ENCODE peak calls at places on chromosomes 7 and 10, in four cellular contexts. I, E, N and S are unnamed samples.

GRCh38 chr7:112228632-112229031 is 22.1 kb downstream of the ZNF277 start:
- DNase-seq in I (no peak), E (no peak), N (no peak), S (no peak)

GRCh38 chr10:98186681-98187080 is 52.2 kb downstream of the R3HCC1L start:
- DNase-seq in I (no peak), E (peak; percentile 69), N (no peak), S (peak; percentile 24)

GRCh38 chr10:13650961-13651360 is 64.2 kb downstream of the PRPF18 start:
- DNase-seq in I (no peak), E (no peak), N (no peak), S (no peak)

GRCh38 chr10:74194999-74195398 is 44.0 kb downstream of the ADK start:
- DNase-seq in I (peak; percentile 41), E (peak; percentile 67), N (no peak), S (no peak)

GRCh38 chr7:74199551-74200355 is 10.1 kb upstream of the LAT2 start:
- DNase-seq in I (no peak), E (no peak), N (no peak), S (no peak)

GRCh38 chr7:155753446-155753965 is 58.8 kb downstream of the SHH start:
- DNase-seq in I (no peak), E (no peak), N (no peak), S (peak; percentile 26)

GRCh38 chr7:128891942-128892269 is 18.6 kb downstream of the KCP start:
- DNase-seq in I (no peak), E (no peak), N (no peak), S (no peak)

GRCh38 chr10:51063659-51064535 is 10.4 kb upstream of the PRKG1 start:
- DNase-seq in I (peak; percentile 78), E (peak; percentile 77), N (no peak), S (peak; percentile 54)

GRCh38 chr7:80596933-80597517 is 41.4 kb upstream of the CD36 start:
- DNase-seq in I (no peak), E (no peak), N (no peak), S (no peak)

GRCh38 chr7:27185708-27186449 is 847 bp upstream of the HOXA11 start:
- DNase-seq in I (no peak), E (no peak), N (peak; percentile 16), S (no peak)

GRCh38 chr7:51082940-51083533 is 233.6 kb downstream of the COBL start:
- DNase-seq in I (no peak), E (no peak), N (no peak), S (no peak)

GRCh38 chr7:93943816-93944540 is 22.4 kb downstream of the GNG11 start:
- DNase-seq in I (no peak), E (no peak), N (no peak), S (no peak)

GRCh38 chr10:124197301-124198148 is 104.1 kb upstream of the CHST15 start:
- DNase-seq in I (no peak), E (no peak), N (no peak), S (no peak)

GRCh38 chr7:100835903-100836811 is 8.8 kb upstream of the EPHB4 start:
- DNase-seq in I (peak; percentile 17), E (no peak), N (peak; percentile 59), S (peak; percentile 78)

GRCh38 chr7:35424869-35425495 is 171.1 kb upstream of the TBX20 start:
- DNase-seq in I (peak; percentile 73), E (peak; percentile 43), N (peak; percentile 55), S (peak; percentile 38)

GRCh38 chr7:46569117-46569433 is 648.0 kb upstream of the IGFBP3 start:
- DNase-seq in I (no peak), E (no peak), N (no peak), S (peak; percentile 80)

GRCh38 chr10:21175797-21176196 is 278.7 kb upstream of the NEBL start:
- DNase-seq in I (no peak), E (no peak), N (no peak), S (no peak)

GRCh38 chr7:151361193-151361959 is 19.8 kb downstream of the NUB1 start:
- DNase-seq in I (no peak), E (peak; percentile 49), N (no peak), S (no peak)

GRCh38 chr7:22799633-22800032 is 23.0 kb downstream of the TOMM7 start:
- DNase-seq in I (no peak), E (peak; percentile 30), N (no peak), S (peak; percentile 33)

GRCh38 chr7:48158404-48158803 is 12.9 kb upstream of the ABCA13 start:
- DNase-seq in I (no peak), E (peak; percentile 73), N (no peak), S (peak; percentile 20)

GRCh38 chr10:89213191-89213808 is 6.2 kb upstream of the CH25H start:
- DNase-seq in I (peak; percentile 74), E (peak; percentile 63), N (no peak), S (peak; percentile 43)

GRCh38 chr7:31782411-31782991 is 95.5 kb downstream of the PPP1R17 start:
- DNase-seq in I (peak; percentile 75), E (peak; percentile 77), N (peak; percentile 15), S (peak; percentile 63)

GRCh38 chr10:14391342-14391741 is 60.6 kb upstream of the FRMD4A start:
- DNase-seq in I (no peak), E (no peak), N (no peak), S (no peak)

GRCh38 chr7:27973625-27974024 is 207.0 kb downstream of the JAZF1 start:
- DNase-seq in I (no peak), E (no peak), N (no peak), S (no peak)

GRCh38 chr7:2271273-2272026 is 29.4 kb downstream of the NUDT1 start:
- DNase-seq in I (no peak), E (no peak), N (no peak), S (no peak)

GRCh38 chr10:100895346-100895745 is 17.4 kb upstream of the SLF2 start:
- DNase-seq in I (no peak), E (no peak), N (no peak), S (no peak)

GRCh38 chr10:74704629-74705360 is 121.6 kb upstream of the KAT6B start:
- DNase-seq in I (no peak), E (peak; percentile 30), N (no peak), S (no peak)

GRCh38 chr10:18233775-18234174 is 93.6 kb downstream of the CACNB2 start:
- DNase-seq in I (no peak), E (no peak), N (peak; percentile 51), S (no peak)

GRCh38 chr10:3745582-3745981 is 39.4 kb downstream of the KLF6 start:
- DNase-seq in I (no peak), E (no peak), N (no peak), S (no peak)

GRCh38 chr7:47902013-47902412 is 46.3 kb downstream of the PKD1L1 start:
- DNase-seq in I (no peak), E (no peak), N (no peak), S (no peak)

GRCh38 chr10:120017731-120018130 is 125.2 kb downstream of the SEC23IP start:
- DNase-seq in I (no peak), E (no peak), N (no peak), S (no peak)

GRCh38 chr10:82982110-82982608 is 1107.2 kb downstream of the NRG3 start:
- DNase-seq in I (peak; percentile 88), E (peak; percentile 87), N (no peak), S (peak; percentile 56)

GRCh38 chr10:77726301-77726700 is 88.7 kb upstream of the KCNMA1 start:
- DNase-seq in I (no peak), E (no peak), N (no peak), S (no peak)

GRCh38 chr7:92782855-92783254 is 53.5 kb downstream of the CDK6 start:
- DNase-seq in I (no peak), E (no peak), N (no peak), S (no peak)
- H3K36me3 ChIP-seq in I (no peaks in the 10 kb centered on the region), E (no peaks in the 10 kb centered on the region), N (no peaks in the 10 kb centered on the region), S (no peaks in the 10 kb centered on the region)

GRCh38 chr10:95289003-95289920 is 1.5 kb downstream of the PDLIM1 start:
- DNase-seq in I (peak; percentile 48), E (no peak), N (no peak), S (no peak)

GRCh38 chr10:95290446-95290800 is 380 bp downstream of the PDLIM1 start:
- DNase-seq in I (no peak), E (no peak), N (no peak), S (no peak)

GRCh38 chr10:95291634-95292039 is 834 bp upstream of the PDLIM1 start:
- DNase-seq in I (no peak), E (no peak), N (no peak), S (no peak)

GRCh38 chr10:95289921-95290421 is 832 bp downstream of the PDLIM1 start:
- DNase-seq in I (no peak), E (no peak), N (no peak), S (no peak)

DNA sequence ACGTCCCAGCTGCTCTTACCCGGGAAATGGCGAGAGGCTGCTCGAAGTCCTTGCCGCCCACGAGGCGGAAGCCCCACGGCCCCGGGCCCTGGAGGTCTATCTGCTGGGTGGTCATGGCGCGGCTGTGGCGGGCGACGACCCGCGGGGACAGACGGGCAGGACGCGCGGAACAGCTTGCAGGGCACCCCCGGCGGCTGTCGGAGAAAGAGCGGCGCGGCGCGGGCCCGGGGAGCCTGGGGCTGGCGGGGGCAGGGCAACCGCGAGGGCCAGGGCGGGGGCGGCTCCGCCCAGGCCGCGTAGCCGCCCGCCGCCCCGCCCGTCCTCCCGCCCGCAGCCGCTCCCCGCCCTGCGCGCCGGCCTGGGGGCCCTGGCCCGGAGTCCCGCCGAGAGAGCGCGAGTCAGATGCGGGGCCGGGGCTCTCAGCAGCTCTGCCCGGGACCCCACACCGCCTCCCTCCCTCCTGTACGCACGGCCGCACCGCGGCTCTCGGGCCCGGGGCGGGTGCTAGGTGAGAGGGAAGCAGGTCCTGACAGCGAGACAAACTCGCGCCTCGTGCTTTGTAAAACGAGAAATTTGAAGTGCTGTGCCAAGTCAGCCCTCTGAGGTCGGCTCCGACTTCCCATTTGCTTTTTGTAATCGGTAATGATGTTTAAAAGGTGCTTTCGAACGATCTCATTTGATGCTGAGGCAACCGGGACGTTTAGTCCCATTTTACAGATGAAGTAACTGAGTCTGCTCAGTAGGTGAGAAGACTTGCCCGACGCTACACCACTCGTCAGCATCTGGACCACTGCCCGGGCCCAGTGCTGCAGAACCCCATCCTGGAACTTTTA is at the start of gene PDLIM1:
- DNase-seq in I (peak; percentile 79), E (peak; percentile 45), N (peak; percentile 51), S (no peak)
- TF ChIP-seq CTCF in I (peak; percentile 19), E (peak; percentile 30), N (peak; percentile 9), S (peak; percentile 29)

DNA sequence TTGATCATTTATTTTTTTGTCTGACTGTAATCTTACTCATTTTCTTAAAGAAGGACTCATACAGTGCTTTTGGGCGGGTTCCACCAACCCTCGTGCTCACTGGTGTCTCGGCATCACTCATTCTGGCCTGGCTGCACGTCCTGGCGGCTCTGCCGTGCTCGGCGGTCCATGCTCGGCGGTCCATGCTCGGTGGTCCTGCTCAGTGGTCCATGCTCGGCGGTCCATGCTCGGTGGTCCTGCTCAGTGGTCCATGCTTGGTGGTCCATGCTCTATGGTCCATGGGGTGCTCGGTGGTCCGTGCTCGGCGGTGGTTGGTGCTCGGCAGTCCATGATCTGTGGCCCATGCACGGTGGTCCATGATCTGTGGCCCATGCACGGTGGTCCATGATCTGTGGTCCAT is 72.5 kb downstream of the WDR37 start:
- DNase-seq in I (no peak), E (no peak), N (peak; percentile 14), S (no peak)
- H3K36me3 ChIP-seq in I (peaks cover 31% of the 10 kb centered on the region), E (peaks cover 47% of the 10 kb centered on the region), N (no peaks in the 10 kb centered on the region), S (peaks cover 28% of the 10 kb centered on the region)

DNA sequence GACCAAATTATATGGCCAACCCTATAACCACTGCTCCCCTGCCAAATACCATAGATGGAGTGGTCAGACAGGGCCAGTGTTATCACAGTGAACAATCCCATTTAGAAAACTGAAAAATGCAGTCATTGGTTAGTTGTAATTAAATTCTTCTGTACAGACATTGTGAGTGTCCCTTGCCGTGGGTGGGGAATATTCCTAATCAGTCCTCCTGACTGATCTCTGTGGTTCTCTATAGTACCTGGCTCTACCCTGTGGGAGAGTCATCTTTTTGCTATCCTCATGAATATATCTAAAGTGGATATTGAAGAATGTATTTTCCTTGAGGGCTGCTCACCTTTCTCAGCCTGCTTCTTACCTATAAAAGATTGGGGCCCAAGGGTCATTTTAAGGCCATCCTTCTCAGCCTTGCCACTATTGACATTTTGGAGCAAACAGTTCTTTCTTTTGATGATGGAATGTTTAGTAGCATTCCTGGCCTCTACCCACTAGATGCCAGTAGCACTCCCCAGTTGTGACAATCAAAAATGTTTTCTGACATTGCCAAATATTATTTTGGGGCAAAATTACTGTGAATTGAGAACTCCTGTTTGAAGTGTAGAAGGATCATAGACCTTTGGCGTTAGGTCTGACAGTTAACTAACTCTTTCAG is 110.2 kb downstream of the MAPK8 start:
- DNase-seq in I (no peak), E (no peak), N (no peak), S (no peak)
- TF ChIP-seq CTCF in I (no peak), E (no peak), N (no peak), S (no peak)